ENCODE peak calls at places on chromosomes 16 and 17, in four cellular contexts. One of them, this sample, is unnamed.

GRCh38 chr16:61580579-61580978 is 455.7 kb downstream of the CDH8 start:
- DNase-seq in activated T-cell treated with anti-CD3 and anti-CD28 coated beads for 1 hour: no peak
- DNase-seq in RPMI7951: no peak
- DNase-seq in hepatocyte: no peak
- DNase-seq in this sample: no peak

GRCh38 chr16:67767953-67768352 is 38.4 kb downstream of the RANBP10 start:
- DNase-seq in activated T-cell treated with anti-CD3 and anti-CD28 coated beads for 1 hour: no peak
- DNase-seq in RPMI7951: peak
- DNase-seq in hepatocyte: peak
- DNase-seq in this sample: no peak

GRCh38 chr16:85711982-85712587 is 23.3 kb upstream of the GINS2 start:
- DNase-seq in activated T-cell treated with anti-CD3 and anti-CD28 coated beads for 1 hour: no peak
- DNase-seq in RPMI7951: no peak
- DNase-seq in hepatocyte: no peak
- DNase-seq in this sample: no peak

GRCh38 chr17:63945851-63946439 is 13.8 kb upstream of the CD79B start:
- DNase-seq in activated T-cell treated with anti-CD3 and anti-CD28 coated beads for 1 hour: no peak
- DNase-seq in RPMI7951: no peak
- DNase-seq in hepatocyte: no peak
- DNase-seq in this sample: no peak

GRCh38 chr16:3739636-3740035 is 22.3 kb upstream of the TRAP1 start:
- DNase-seq in activated T-cell treated with anti-CD3 and anti-CD28 coated beads for 1 hour: no peak
- DNase-seq in RPMI7951: no peak
- DNase-seq in hepatocyte: no peak
- DNase-seq in this sample: no peak

GRCh38 chr16:75264999-75265910 is 13.8 kb upstream of the BCAR1 start:
- DNase-seq in activated T-cell treated with anti-CD3 and anti-CD28 coated beads for 1 hour: no peak
- DNase-seq in RPMI7951: peak
- DNase-seq in hepatocyte: peak
- DNase-seq in this sample: no peak

GRCh38 chr16:55672471-55672870 is 16.7 kb downstream of the SLC6A2 start:
- DNase-seq in activated T-cell treated with anti-CD3 and anti-CD28 coated beads for 1 hour: no peak
- DNase-seq in RPMI7951: peak
- DNase-seq in hepatocyte: no peak
- DNase-seq in this sample: no peak

GRCh38 chr16:77916111-77916510 is 106.2 kb upstream of the CLEC3A start:
- DNase-seq in activated T-cell treated with anti-CD3 and anti-CD28 coated beads for 1 hour: no peak
- DNase-seq in RPMI7951: no peak
- DNase-seq in hepatocyte: no peak
- DNase-seq in this sample: no peak

GRCh38 chr17:64081802-64082799 is 47.8 kb downstream of the ERN1 start:
- DNase-seq in activated T-cell treated with anti-CD3 and anti-CD28 coated beads for 1 hour: no peak
- DNase-seq in RPMI7951: peak
- DNase-seq in hepatocyte: peak
- DNase-seq in this sample: no peak

GRCh38 chr16:10655415-10655977 is 39.2 kb downstream of the TEKT5 start:
- DNase-seq in activated T-cell treated with anti-CD3 and anti-CD28 coated beads for 1 hour: no peak
- DNase-seq in RPMI7951: no peak
- DNase-seq in hepatocyte: no peak
- DNase-seq in this sample: no peak

GRCh38 chr17:72387487-72387886 is 266.7 kb downstream of the SOX9 start:
- DNase-seq in activated T-cell treated with anti-CD3 and anti-CD28 coated beads for 1 hour: no peak
- DNase-seq in RPMI7951: peak
- DNase-seq in hepatocyte: peak
- DNase-seq in this sample: no peak

GRCh38 chr16:27840311-27841060 is 223.0 kb downstream of the GSG1L start:
- DNase-seq in activated T-cell treated with anti-CD3 and anti-CD28 coated beads for 1 hour: no peak
- DNase-seq in RPMI7951: no peak
- DNase-seq in hepatocyte: no peak
- DNase-seq in this sample: no peak

GRCh38 chr16:80940069-80940856 is 66.4 kb downstream of the CMC2 start:
- DNase-seq in activated T-cell treated with anti-CD3 and anti-CD28 coated beads for 1 hour: no peak
- DNase-seq in RPMI7951: peak
- DNase-seq in hepatocyte: no peak
- DNase-seq in this sample: no peak

GRCh38 chr17:40095944-40096791 is 4.2 kb downstream of the NR1D1 start:
- DNase-seq in activated T-cell treated with anti-CD3 and anti-CD28 coated beads for 1 hour: peak
- DNase-seq in RPMI7951: no peak
- DNase-seq in hepatocyte: no peak
- DNase-seq in this sample: no peak

GRCh38 chr17:59028328-59028727 is 78.4 kb downstream of the TRIM37 start:
- DNase-seq in activated T-cell treated with anti-CD3 and anti-CD28 coated beads for 1 hour: no peak
- DNase-seq in RPMI7951: no peak
- DNase-seq in hepatocyte: no peak
- DNase-seq in this sample: no peak

GRCh38 chr16:69166221-69166833 is 20.6 kb upstream of the SNTB2 start:
- DNase-seq in activated T-cell treated with anti-CD3 and anti-CD28 coated beads for 1 hour: peak
- DNase-seq in RPMI7951: peak
- DNase-seq in hepatocyte: no peak
- DNase-seq in this sample: no peak

GRCh38 chr17:54452666-54453348 is 447.8 kb upstream of the TOM1L1 start:
- DNase-seq in activated T-cell treated with anti-CD3 and anti-CD28 coated beads for 1 hour: no peak
- DNase-seq in RPMI7951: no peak
- DNase-seq in hepatocyte: no peak
- DNase-seq in this sample: no peak

GRCh38 chr16:48101069-48101674 is 54.6 kb downstream of the ABCC12 start:
- DNase-seq in activated T-cell treated with anti-CD3 and anti-CD28 coated beads for 1 hour: no peak
- DNase-seq in RPMI7951: no peak
- DNase-seq in hepatocyte: no peak
- DNase-seq in this sample: no peak